ENCODE peak calls at places on chromosomes 13 and 19, in nine cellular contexts. F is left lung, H is body of pancreas, C is GM23338, Y is heart right ventricle, L is neural progenitor cell, V is Peyer's patch, B is suprapubic skin, Q is IMR-90. J is an unnamed sample.

GRCh38 chr19:3868770-3869456 is at the start of gene ZFR2:
- DNase-seq in H (no peak), Y (no peak), Q (no peak), L (peak; percentile 80), B (no peak), F (no peak), V (no peak), C (peak; percentile 87), J (peak; percentile 39)

GRCh38 chr13:20843177-20843576 is 59.4 kb downstream of the XPO4 start:
- DNase-seq in F (no peak), B (no peak), H (no peak), V (no peak), C (no peak), Y (peak; percentile 74), L (no peak), Q (peak; percentile 18), J (no peak)

GRCh38 chr13:45325806-45326205 is 15.2 kb downstream of the TPT1 start:
- DNase-seq in F (no peak), C (no peak), Y (peak; percentile 84), B (no peak), Q (peak; percentile 97), V (no peak), L (no peak), H (peak; percentile 82), J (no peak)

GRCh38 chr13:110474713-110475112 is 86.8 kb downstream of the RAB20 start:
- DNase-seq in Y (no peak), H (no peak), Q (peak; percentile 11), B (no peak), C (no peak), V (no peak), F (no peak), L (no peak), J (no peak)

GRCh38 chr19:35236638-35237400 is 8.3 kb upstream of the FAM187B start:
- DNase-seq in L (no peak), Q (no peak), H (no peak), V (no peak), C (peak; percentile 67), Y (no peak), B (no peak), F (peak; percentile 21), J (no peak)

GRCh38 chr19:29708553-29709439 is 6.3 kb downstream of the C19orf12 start:
- DNase-seq in B (no peak), L (no peak), Y (no peak), H (no peak), F (peak; percentile 15), C (no peak), Q (no peak), V (peak; percentile 86), J (no peak)

GRCh38 chr19:31350033-31350692 is 927 bp upstream of the TSHZ3 start:
- DNase-seq in B (no peak), V (peak; percentile 55), F (peak; percentile 42), C (no peak), Q (no peak), Y (peak; percentile 51), H (no peak), L (peak; percentile 38), J (no peak)

GRCh38 chr13:60329221-60329983 is 67.6 kb upstream of the TDRD3 start:
- DNase-seq in V (no peak), L (peak; percentile 77), B (no peak), Q (peak; percentile 16), F (peak; percentile 42), Y (no peak), H (peak; percentile 50), C (peak; percentile 87), J (no peak)

GRCh38 chr13:39765801-39766463 is 110.5 kb downstream of the COG6 start:
- DNase-seq in C (peak; percentile 56), F (peak; percentile 47), B (no peak), Y (peak; percentile 26), L (peak; percentile 52), Q (no peak), H (peak; percentile 49), V (peak; percentile 53), J (no peak)

GRCh38 chr13:27411393-27411792 is 13.0 kb upstream of the GTF3A start:
- DNase-seq in L (no peak), B (no peak), H (no peak), Y (no peak), Q (no peak), V (no peak), F (no peak), C (no peak), J (no peak)

GRCh38 chr13:20714161-20714560 is 10.7 kb downstream of the IL17D start:
- DNase-seq in V (no peak), F (no peak), H (no peak), L (no peak), Y (no peak), B (no peak), Q (no peak), C (no peak), J (no peak)

GRCh38 chr19:7916137-7916907 is 1.7 kb downstream of the TGFBR3L start:
- DNase-seq in Q (no peak), H (no peak), F (no peak), V (peak; percentile 69), L (peak; percentile 74), Y (no peak), B (no peak), C (peak; percentile 71), J (peak; percentile 26)

GRCh38 chr13:66618702-66619101 is 611.4 kb downstream of the PCDH9 start:
- DNase-seq in B (no peak), C (peak; percentile 55), Q (peak; percentile 63), V (no peak), F (no peak), L (peak; percentile 7), Y (no peak), H (no peak), J (no peak)

GRCh38 chr19:17616961-17617806 is 61.7 kb downstream of the COLGALT1 start:
- DNase-seq in L (peak; percentile 66), V (no peak), B (no peak), H (no peak), Y (no peak), Q (peak; percentile 9), F (no peak), C (peak; percentile 94), J (no peak)

GRCh38 chr13:27847669-27848068 is 55.4 kb downstream of the GSX1 start:
- DNase-seq in L (no peak), F (no peak), Y (no peak), H (no peak), B (no peak), Q (no peak), V (no peak), C (no peak), J (no peak)

DNA sequence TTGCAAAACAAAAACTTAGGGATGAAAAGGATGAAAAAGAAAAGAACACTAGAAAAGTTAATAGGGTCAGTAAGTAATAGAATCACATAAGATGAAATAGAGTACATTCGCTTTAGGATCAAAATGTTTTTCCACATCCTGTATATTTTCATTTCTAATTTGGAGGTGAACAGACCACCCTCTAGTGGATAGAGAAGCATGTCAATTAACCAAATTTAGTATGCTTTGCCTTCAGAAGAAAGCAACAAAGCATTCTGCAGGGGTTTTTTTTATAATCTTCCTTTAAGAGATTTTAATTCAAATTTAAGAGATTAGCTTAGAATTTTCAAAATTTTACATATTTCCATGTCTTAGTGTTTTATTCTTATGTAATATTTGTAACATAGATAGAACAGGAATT is 610.9 kb upstream of the SGCG start:
- DNase-seq in B (no peak), L (no peak), Q (no peak), Y (no peak), H (no peak), F (no peak), V (no peak), C (no peak), J (no peak)
- TF ChIP-seq CTCF in B (no peak), L (peak; percentile 22), Q (no peak), Y (no peak), H (no peak), F (no peak), V (no peak), C (no peak), J (no peak)

GRCh38 chr13:30526612-30527217 is 61.0 kb upstream of the HMGB1 start:
- DNase-seq in V (no peak), Q (peak; percentile 25), F (no peak), Y (peak; percentile 6), L (peak; percentile 31), C (peak; percentile 26), H (peak; percentile 3), B (peak; percentile 74), J (no peak)

DNA sequence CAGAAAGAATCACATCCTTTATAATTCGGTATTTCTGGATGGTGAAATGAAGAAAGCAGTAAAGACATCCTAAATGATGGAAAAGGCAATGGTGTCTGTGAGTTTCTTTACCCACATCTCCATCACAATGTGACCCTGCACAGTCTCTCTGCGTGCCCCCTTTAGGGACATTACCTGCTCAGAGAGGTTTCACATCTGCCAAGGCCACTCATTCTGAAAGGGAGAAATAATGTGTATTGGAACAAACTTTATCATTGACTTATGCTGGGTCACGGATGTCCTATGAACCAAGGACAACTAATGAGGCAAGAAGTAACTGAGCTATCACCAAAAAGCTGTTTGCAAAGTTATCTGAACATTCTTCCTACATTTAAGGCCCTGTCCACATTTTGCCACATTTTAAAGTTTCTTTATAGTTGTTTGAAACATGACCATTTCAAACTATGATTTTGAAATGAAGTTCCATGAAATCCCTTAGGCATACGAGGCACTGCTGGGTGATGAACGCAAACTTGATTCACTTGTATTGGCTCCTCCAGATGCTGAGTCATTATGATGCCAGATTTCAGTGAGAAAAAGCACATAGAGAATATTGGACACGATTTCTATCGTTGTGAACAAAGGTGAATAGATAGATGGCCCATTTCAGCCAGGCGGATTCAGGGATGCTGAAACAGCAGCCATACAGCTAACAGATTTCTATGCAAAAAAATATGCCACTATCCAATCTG is 63.5 kb upstream of the HMGB1 start:
- DNase-seq in L (no peak), V (no peak), F (no peak), Q (peak; percentile 29), C (no peak), B (peak; percentile 4), H (no peak), Y (no peak), J (no peak)
- H3K27ac ChIP-seq in L (no peak overlapping the region), V (no peak overlapping the region), F (no peak overlapping the region), Q (no peak overlapping the region), C (no peak overlapping the region), B (no peak overlapping the region), H (no peak overlapping the region), Y (no peak overlapping the region), J (no peak overlapping the region)

DNA sequence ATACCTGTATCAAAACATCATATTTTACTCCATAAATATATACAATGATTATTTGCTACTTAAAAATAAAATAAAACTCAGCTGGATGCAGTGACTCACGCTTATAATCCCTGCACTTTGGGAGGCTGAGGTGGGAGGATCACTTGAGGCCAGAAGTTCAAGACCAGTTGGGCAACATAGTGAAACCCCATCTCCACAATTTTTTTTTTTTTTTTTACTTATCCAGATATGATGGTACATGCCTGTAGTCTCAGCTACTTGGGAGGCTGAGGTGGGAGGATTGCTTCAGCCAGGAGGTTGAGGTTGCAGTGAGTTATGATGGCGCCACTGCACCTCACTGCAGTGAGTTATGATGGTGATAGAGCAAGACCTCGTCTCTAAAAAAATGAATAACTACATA is 22.4 kb downstream of the POU2F2 start:
- DNase-seq in V (no peak), Q (no peak), H (no peak), C (no peak), F (no peak), B (no peak), L (no peak), Y (no peak), J (no peak)
- H3K4me1 ChIP-seq in V (peaks cover 18% of the 10 kb centered on the region), Q (peaks cover 25% of the 10 kb centered on the region), H (peaks cover 20% of the 10 kb centered on the region), C (peaks cover 15% of the 10 kb centered on the region), F (no peaks in the 10 kb centered on the region), B (peaks cover 3% of the 10 kb centered on the region), L (no peaks in the 10 kb centered on the region), Y (peaks cover 20% of the 10 kb centered on the region), J (peaks cover 4% of the 10 kb centered on the region)

DNA sequence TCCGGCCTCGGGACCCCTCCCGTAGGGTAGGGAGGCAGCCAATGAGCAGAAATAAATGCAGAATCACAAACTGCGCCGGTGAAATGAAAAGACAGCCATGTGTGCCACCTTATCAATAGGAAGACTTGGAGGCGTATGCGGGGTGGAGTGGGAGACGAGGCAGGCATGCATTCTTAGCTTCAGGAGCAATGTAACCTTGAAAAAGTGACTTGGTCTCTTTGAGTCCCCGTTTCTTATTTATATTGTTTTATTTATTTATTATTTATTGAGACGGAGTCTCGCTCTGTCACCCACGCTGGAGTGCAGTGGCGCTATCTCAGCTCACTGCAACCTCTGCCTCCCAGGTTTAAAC is 16.0 kb downstream of the SSC5D start:
- DNase-seq in Q (no peak), C (no peak), Y (no peak), H (no peak), V (no peak), F (no peak), B (no peak), L (no peak), J (no peak)
- TF ChIP-seq CTCF in Q (no peak), C (no peak), Y (no peak), H (no peak), V (no peak), F (peak; percentile 7), B (no peak), L (no peak), J (no peak)

J was measured in CD8-positive, alpha-beta T cell.